ENCODE peak calls at places on chromosomes 1 and 21, in ten cellular contexts. Y is SK-N-MC, D is heart left ventricle, G is neural progenitor cell, H is cardiac muscle cell, C is fibroblast of lung, E is endodermal cell, P is left lung, R is A549, A is body of pancreas. W is an unnamed sample. For H3K9me3, the result is how much of the 10 kb centered on the place peaks cover.

GRCh38 chr1:115184951-115185331 is 95.6 kb upstream of the TSPAN2 start:
- DNase-seq in C (peak), A (no peak), R (no peak), G (no peak), E (no peak), H (no peak), Y (no peak), P (no peak), D (no peak), W (no peak)

GRCh38 chr1:210743038-210743437 is 390.9 kb downstream of the KCNH1 start:
- DNase-seq in E (no peak), R (no peak), G (no peak), Y (no peak), H (no peak), C (no peak), A (no peak), P (no peak), D (no peak), W (no peak)

GRCh38 chr1:225474439-225474985 is 46.7 kb upstream of the LBR start:
- DNase-seq in E (no peak), H (no peak), R (no peak), C (no peak), Y (no peak), D (no peak), G (no peak), P (peak), A (no peak), W (no peak)

GRCh38 chr1:98674075-98674781 is 12.7 kb downstream of the SNX7 start:
- DNase-seq in P (no peak), A (no peak), D (no peak), H (peak), Y (no peak), E (no peak), G (no peak), C (peak), R (no peak), W (no peak)

GRCh38 chr1:17955302-17956285 is 152.0 kb upstream of the IGSF21 start:
- DNase-seq in A (no peak), Y (no peak), C (no peak), D (no peak), G (no peak), R (no peak), E (no peak), H (no peak), P (no peak), W (no peak)

GRCh38 chr1:153404768-153405167 is 11.6 kb upstream of the S100A7A start:
- DNase-seq in E (peak), P (peak), A (peak), C (no peak), G (peak), Y (no peak), R (peak), H (no peak), D (no peak), W (peak)

GRCh38 chr1:207748737-207749528 is 2.9 kb upstream of the CD46 start:
- DNase-seq in G (no peak), D (no peak), R (no peak), A (no peak), H (no peak), E (no peak), C (no peak), P (no peak), Y (no peak), W (peak)

GRCh38 chr21:40054403-40054802 is 187.2 kb downstream of the PCP4 start:
- DNase-seq in P (peak), A (peak), C (peak), D (peak), Y (no peak), E (no peak), G (no peak), H (no peak), R (no peak), W (no peak)

GRCh38 chr1:24888971-24889670 is 41.0 kb downstream of the RUNX3 start:
- DNase-seq in H (no peak), G (no peak), A (no peak), Y (no peak), P (peak), D (no peak), E (no peak), R (no peak), C (peak), W (no peak)

GRCh38 chr1:208150810-208151458 is 93.2 kb downstream of the PLXNA2 start:
- DNase-seq in D (no peak), G (peak), P (no peak), R (no peak), Y (no peak), H (no peak), C (no peak), A (no peak), E (no peak), W (no peak)

GRCh38 chr1:77143529-77144121 is 75.6 kb downstream of the PIGK start:
- DNase-seq in C (no peak), H (peak), D (no peak), Y (no peak), A (no peak), P (no peak), G (no peak), R (peak), E (no peak), W (no peak)

GRCh38 chr1:230464618-230465017 is 38.5 kb upstream of the PGBD5 start:
- DNase-seq in E (no peak), D (peak), G (no peak), A (no peak), H (no peak), Y (no peak), C (peak), R (no peak), P (no peak), W (no peak)

GRCh38 chr1:85203573-85204169 is 2.9 kb upstream of the SYDE2 start:
- DNase-seq in C (no peak), P (no peak), G (no peak), H (no peak), D (no peak), A (no peak), Y (peak), E (no peak), R (no peak), W (no peak)

GRCh38 chr1:243539636-243540035 is 283.8 kb downstream of the SDCCAG8 start:
- DNase-seq in R (no peak), E (no peak), C (peak), P (no peak), A (no peak), D (no peak), G (no peak), H (no peak), Y (no peak), W (no peak)

GRCh38 chr1:151611288-151611790 is 511 bp upstream of the SNX27 start:
- DNase-seq in E (no peak), G (no peak), H (peak), Y (no peak), D (peak), R (no peak), A (no peak), P (peak), C (peak), W (peak)

GRCh38 chr1:151611832-151612505 is at the start of gene SNX27:
- DNase-seq in Y (peak), P (peak), R (peak), A (peak), E (peak), C (peak), G (peak), H (peak), D (peak), W (peak)

GRCh38 chr1:151610142-151610541 is 1.7 kb upstream of the SNX27 start:
- DNase-seq in A (no peak), R (no peak), D (no peak), Y (no peak), E (no peak), C (no peak), G (no peak), P (no peak), H (no peak), W (no peak)

GRCh38 chr1:151613275-151613867 is 1.5 kb downstream of the SNX27 start:
- DNase-seq in A (no peak), R (no peak), P (no peak), D (no peak), C (no peak), G (peak), Y (no peak), H (no peak), E (peak), W (no peak)

DNA sequence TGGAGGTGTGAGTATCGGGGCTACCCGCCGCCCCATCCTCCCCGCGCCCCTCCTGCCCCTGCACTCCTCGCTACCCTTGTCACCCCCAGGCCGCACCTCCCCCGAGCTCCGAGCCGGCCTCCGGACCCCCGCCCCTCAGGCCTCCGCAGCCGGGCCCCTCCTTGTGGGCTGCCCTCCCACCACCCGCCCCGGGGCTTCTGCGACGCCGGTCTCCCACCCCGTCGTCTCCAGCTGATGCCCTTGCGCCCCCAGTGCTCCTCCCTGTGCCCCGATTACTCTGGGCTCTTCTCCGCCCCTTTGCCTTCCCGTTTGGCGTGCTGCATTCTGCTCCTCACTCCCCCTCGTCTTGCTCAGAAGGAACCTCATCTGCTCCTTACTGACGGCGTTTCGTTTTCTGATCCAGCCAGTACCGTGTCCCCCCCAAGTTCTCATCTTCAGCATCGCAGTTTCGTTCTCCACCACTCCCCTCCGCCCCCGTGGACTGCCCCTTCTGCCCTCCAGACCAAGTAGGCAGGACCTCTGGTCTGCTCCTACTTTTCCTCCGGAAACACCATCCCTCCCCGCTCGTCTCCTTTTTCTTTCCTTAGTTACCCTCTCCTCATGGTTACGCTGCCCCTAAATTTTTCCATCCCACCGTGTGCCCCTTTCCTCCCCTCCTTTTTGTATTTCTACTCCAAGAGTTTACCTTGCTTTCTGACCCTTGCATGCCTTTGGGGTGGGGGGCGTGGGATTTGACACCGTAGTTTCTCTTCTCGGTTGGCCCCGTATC is 840 bp downstream of the SNX27 start:
- DNase-seq in G (peak), C (peak), R (no peak), Y (no peak), A (peak), H (no peak), D (peak), P (peak), E (peak), W (no peak)
- H3K27ac ChIP-seq in G (no peak), C (peak), R (peak), Y (no peak), A (peak), H (peak), D (peak), P (peak), E (peak), W (peak)

GRCh38 chr21:26683996-26684395 is 110.9 kb upstream of the CYYR1 start:
- DNase-seq in R (no peak), C (no peak), G (no peak), E (no peak), P (no peak), Y (no peak), H (no peak), A (no peak), D (no peak), W (no peak)
- H3K9me3 ChIP-seq in R (under half), C (under half), G (under half), E (under half), P (under half), Y (under half), H (under half), A (under half), D (under half), W (under half)

GRCh38 chr1:33306561-33307493 is 14.1 kb downstream of the A3GALT2 start:
- DNase-seq in A (peak), D (no peak), P (no peak), G (no peak), E (peak), C (no peak), Y (no peak), H (peak), R (no peak), W (no peak)
- H3K4me3 ChIP-seq in A (no peak), D (peak), P (peak), G (no peak), E (no peak), C (no peak), Y (no peak), H (no peak), R (no peak), W (no peak)

DNA sequence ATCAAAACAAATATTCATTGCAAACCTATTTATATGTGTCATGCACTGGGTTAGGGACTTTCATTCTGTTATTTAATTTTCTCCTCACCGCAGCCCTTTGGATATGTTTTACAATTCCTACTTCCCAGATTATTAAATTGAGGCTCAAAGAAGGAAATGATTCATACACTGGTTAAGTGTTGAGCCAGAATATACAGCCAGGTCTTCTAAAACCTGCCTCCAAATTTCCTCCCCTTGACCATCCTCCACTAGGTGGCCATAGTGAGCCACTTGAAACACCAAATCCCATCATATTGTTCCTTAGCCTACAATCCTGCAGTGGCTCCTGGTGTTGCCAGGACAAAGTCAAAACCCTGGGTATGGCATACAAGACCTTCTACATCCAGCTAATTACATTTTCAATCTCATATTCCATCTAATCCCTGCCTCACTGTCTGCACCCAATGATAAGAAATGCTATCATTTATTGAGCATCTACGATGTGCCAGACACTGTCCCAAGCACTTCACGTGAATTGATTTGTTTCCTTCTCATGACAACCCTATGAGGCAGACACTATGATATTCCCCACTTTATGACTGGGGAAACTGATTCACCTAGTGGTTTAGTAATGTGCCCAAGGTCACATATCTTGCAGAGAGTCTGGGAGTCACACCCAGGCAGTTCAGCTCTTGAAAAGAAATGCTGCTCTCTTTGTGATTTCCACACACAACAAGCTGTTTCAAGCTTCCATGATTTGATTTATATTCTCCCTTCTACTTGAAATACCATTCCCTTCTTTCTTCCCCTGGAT is 23.6 kb upstream of the KIRREL1 start:
- DNase-seq in P (no peak), A (peak), G (peak), H (peak), E (peak), R (peak), Y (peak), D (peak), C (peak), W (peak)
- H3K27ac ChIP-seq in P (no peak), A (no peak), G (no peak), H (no peak), E (no peak), R (peak), Y (no peak), D (peak), C (peak), W (no peak)

GRCh38 chr1:83097715-83098613 is 901.0 kb downstream of the TTLL7 start:
- DNase-seq in G (no peak), H (no peak), C (no peak), D (no peak), R (no peak), Y (no peak), E (no peak), A (no peak), P (no peak), W (no peak)
- H3K9me3 ChIP-seq in G (under half), H (under half), C (under half), D (under half), R (under half), Y (under half), E (under half), A (under half), P (under half), W (under half)

GRCh38 chr1:231918239-231919015 is 291.8 kb downstream of the DISC1 start:
- DNase-seq in H (no peak), A (no peak), D (no peak), C (peak), E (no peak), R (no peak), G (no peak), P (no peak), Y (no peak), W (no peak)
- H3K4me3 ChIP-seq in H (no peak), A (no peak), D (no peak), C (no peak), E (no peak), R (no peak), G (no peak), P (no peak), Y (no peak), W (peak)